ENCODE peak calls at places on chromosome 2, in five cellular contexts. P, M, R, J and A are unnamed samples.

GRCh38 chr2:143802242-143802641 is 673.0 kb downstream of the ARHGAP15 start:
- DNase-seq in P (peak; percentile 36), M (no peak), R (peak; percentile 36), J (no peak), A (peak; percentile 54)

GRCh38 chr2:158315000-158315399 is 141.6 kb downstream of the CCDC148 start:
- DNase-seq in P (no peak), M (no peak), R (no peak), J (no peak), A (no peak)

GRCh38 chr2:208586516-208586915 is 179.9 kb downstream of the PTH2R start:
- DNase-seq in P (no peak), M (no peak), R (no peak), J (no peak), A (no peak)

GRCh38 chr2:188292446-188293239 is 969 bp downstream of the GULP1 start:
- DNase-seq in P (peak; percentile 50), M (peak; percentile 85), R (peak; percentile 80), J (peak; percentile 66), A (peak; percentile 89)

GRCh38 chr2:160689441-160689840 is 195.8 kb upstream of the RBMS1 start:
- DNase-seq in P (no peak), M (no peak), R (no peak), J (no peak), A (no peak)

GRCh38 chr2:187403568-187404260 is 44.3 kb downstream of the CALCRL start:
- DNase-seq in P (no peak), M (no peak), R (no peak), J (no peak), A (no peak)

GRCh38 chr2:218020281-218020680 is 17.5 kb upstream of the TNS1 start:
- DNase-seq in P (no peak), M (no peak), R (no peak), J (no peak), A (no peak)

GRCh38 chr2:136932700-136933099 is 167.4 kb downstream of the THSD7B start:
- DNase-seq in P (peak; percentile 43), M (no peak), R (peak; percentile 3), J (peak; percentile 73), A (peak; percentile 23)

GRCh38 chr2:161954103-161954502 is 119.9 kb downstream of the DPP4 start:
- DNase-seq in P (no peak), M (no peak), R (no peak), J (peak; percentile 90), A (no peak)

GRCh38 chr2:241984658-241985057 is 115.1 kb downstream of the RTP5 start:
- DNase-seq in P (no peak), M (no peak), R (no peak), J (no peak), A (no peak)

GRCh38 chr2:66581461-66582363 is 146.8 kb downstream of the MEIS1 start:
- DNase-seq in P (peak; percentile 57), M (no peak), R (no peak), J (no peak), A (peak; percentile 59)

GRCh38 chr2:74532222-74532621 is 2.5 kb downstream of the HTRA2 start:
- DNase-seq in P (peak; percentile 40), M (no peak), R (peak; percentile 55), J (peak; percentile 26), A (peak; percentile 46)

GRCh38 chr2:221494556-221494955 is 77.5 kb downstream of the EPHA4 start:
- DNase-seq in P (no peak), M (peak; percentile 43), R (no peak), J (no peak), A (peak; percentile 41)

GRCh38 chr2:159797468-159798375 is at the start of gene CD302:
- DNase-seq in P (peak; percentile 67), M (peak; percentile 87), R (no peak), J (peak; percentile 28), A (peak; percentile 60)

GRCh38 chr2:167052825-167053224 is 164.5 kb downstream of the XIRP2 start:
- DNase-seq in P (peak; percentile 8), M (no peak), R (peak; percentile 4), J (no peak), A (peak; percentile 42)

GRCh38 chr2:26959320-26959719 is 11.1 kb upstream of the MAPRE3 start:
- DNase-seq in P (no peak), M (no peak), R (no peak), J (no peak), A (no peak)

GRCh38 chr2:9897331-9897737 is 54.1 kb downstream of the TAF1B start:
- DNase-seq in P (peak; percentile 28), M (peak; percentile 81), R (peak; percentile 88), J (peak; percentile 92), A (peak; percentile 96)